ENCODE peak calls at places on chromosomes 2 and 18, in nine cellular contexts. R is uterus, O is body of pancreas, L is tibial nerve, B is prostate gland, D is HepG2, P is HCT116, K is right lobe of liver, Y is Peyer's patch. M is an unnamed sample.

GRCh38 chr18:52716926-52717325 is 376.9 kb downstream of the DCC start:
- DNase-seq in R (no peak), O (peak; percentile 52), L (no peak), B (no peak), D (peak; percentile 27), P (no peak), K (no peak), Y (no peak), M (no peak)

GRCh38 chr2:119794237-119794636 is 34.5 kb downstream of the PTPN4 start:
- DNase-seq in R (no peak), O (no peak), L (no peak), B (no peak), D (no peak), P (no peak), K (no peak), Y (no peak), M (peak; percentile 43)

GRCh38 chr2:44774826-44775492 is 166.5 kb upstream of the SIX3 start:
- DNase-seq in R (no peak), O (no peak), L (no peak), B (no peak), D (no peak), P (no peak), K (no peak), Y (no peak), M (no peak)

GRCh38 chr2:148493822-148494563 is 150.6 kb upstream of the EPC2 start:
- DNase-seq in R (no peak), O (no peak), L (no peak), B (no peak), D (no peak), P (no peak), K (no peak), Y (no peak), M (no peak)

GRCh38 chr2:204027105-204027504 is 90.5 kb downstream of the ICOS start:
- DNase-seq in R (no peak), O (no peak), L (no peak), B (no peak), D (no peak), P (no peak), K (no peak), Y (no peak), M (no peak)

GRCh38 chr2:102025016-102025491 is 33.3 kb downstream of the IL1R2 start:
- DNase-seq in R (no peak), O (no peak), L (no peak), B (no peak), D (peak; percentile 80), P (no peak), K (no peak), Y (no peak), M (no peak)

GRCh38 chr2:240502430-240503121 is 55.2 kb downstream of the ANKMY1 start:
- DNase-seq in R (no peak), O (no peak), L (no peak), B (no peak), D (no peak), P (no peak), K (no peak), Y (no peak), M (no peak)

GRCh38 chr2:157260403-157261198 is 3.1 kb downstream of the GALNT5 start:
- DNase-seq in R (no peak), O (no peak), L (no peak), B (no peak), D (no peak), P (no peak), K (no peak), Y (no peak), M (no peak)

GRCh38 chr2:28408764-28409599 is 16.3 kb downstream of the FOSL2 start:
- DNase-seq in R (peak; percentile 51), O (no peak), L (no peak), B (no peak), D (no peak), P (peak; percentile 84), K (no peak), Y (peak; percentile 56), M (no peak)

GRCh38 chr2:135952891-135953290 is 32.5 kb downstream of the DARS1 start:
- DNase-seq in R (no peak), O (no peak), L (no peak), B (no peak), D (no peak), P (no peak), K (no peak), Y (no peak), M (no peak)

GRCh38 chr18:59551902-59552635 is 145.2 kb downstream of the CCBE1 start:
- DNase-seq in R (no peak), O (no peak), L (no peak), B (no peak), D (no peak), P (no peak), K (no peak), Y (no peak), M (no peak)

GRCh38 chr2:54891901-54892300 is 158.3 kb downstream of the RTN4 start:
- DNase-seq in R (no peak), O (no peak), L (no peak), B (no peak), D (no peak), P (no peak), K (no peak), Y (no peak), M (no peak)

GRCh38 chr2:16791496-16791895 is 125.9 kb upstream of the CYRIA start:
- DNase-seq in R (no peak), O (no peak), L (no peak), B (no peak), D (no peak), P (no peak), K (no peak), Y (no peak), M (no peak)

GRCh38 chr2:176074919-176075425 is 8.8 kb downstream of the EVX2 start:
- DNase-seq in R (no peak), O (no peak), L (no peak), B (no peak), D (no peak), P (no peak), K (no peak), Y (no peak), M (no peak)

GRCh38 chr2:176072951-176073904 is 10.5 kb downstream of the EVX2 start:
- DNase-seq in R (no peak), O (no peak), L (no peak), B (no peak), D (no peak), P (no peak), K (no peak), Y (no peak), M (no peak)

GRCh38 chr2:176075476-176075875 is 8.3 kb downstream of the EVX2 start:
- DNase-seq in R (no peak), O (no peak), L (no peak), B (no peak), D (no peak), P (no peak), K (no peak), Y (no peak), M (no peak)

GRCh38 chr2:176071330-176072291 is 12.2 kb downstream of the EVX2 start:
- DNase-seq in R (no peak), O (no peak), L (no peak), B (no peak), D (no peak), P (no peak), K (no peak), Y (no peak), M (no peak)

GRCh38 chr2:176072292-176072669 is 11.5 kb downstream of the EVX2 start:
- DNase-seq in R (no peak), O (no peak), L (no peak), B (no peak), D (no peak), P (no peak), K (no peak), Y (no peak), M (no peak)
- H3K27me3 ChIP-seq in R (peaks cover 96% of the 10 kb centered on the region), O (peaks cover 58% of the 10 kb centered on the region), L (peaks cover 100% of the 10 kb centered on the region), B (peaks cover 11% of the 10 kb centered on the region), D (peaks cover 98% of the 10 kb centered on the region), P (no peaks in the 10 kb centered on the region), K (peaks cover 80% of the 10 kb centered on the region), Y (peaks cover 87% of the 10 kb centered on the region), M (peaks cover 86% of the 10 kb centered on the region)

DNA sequence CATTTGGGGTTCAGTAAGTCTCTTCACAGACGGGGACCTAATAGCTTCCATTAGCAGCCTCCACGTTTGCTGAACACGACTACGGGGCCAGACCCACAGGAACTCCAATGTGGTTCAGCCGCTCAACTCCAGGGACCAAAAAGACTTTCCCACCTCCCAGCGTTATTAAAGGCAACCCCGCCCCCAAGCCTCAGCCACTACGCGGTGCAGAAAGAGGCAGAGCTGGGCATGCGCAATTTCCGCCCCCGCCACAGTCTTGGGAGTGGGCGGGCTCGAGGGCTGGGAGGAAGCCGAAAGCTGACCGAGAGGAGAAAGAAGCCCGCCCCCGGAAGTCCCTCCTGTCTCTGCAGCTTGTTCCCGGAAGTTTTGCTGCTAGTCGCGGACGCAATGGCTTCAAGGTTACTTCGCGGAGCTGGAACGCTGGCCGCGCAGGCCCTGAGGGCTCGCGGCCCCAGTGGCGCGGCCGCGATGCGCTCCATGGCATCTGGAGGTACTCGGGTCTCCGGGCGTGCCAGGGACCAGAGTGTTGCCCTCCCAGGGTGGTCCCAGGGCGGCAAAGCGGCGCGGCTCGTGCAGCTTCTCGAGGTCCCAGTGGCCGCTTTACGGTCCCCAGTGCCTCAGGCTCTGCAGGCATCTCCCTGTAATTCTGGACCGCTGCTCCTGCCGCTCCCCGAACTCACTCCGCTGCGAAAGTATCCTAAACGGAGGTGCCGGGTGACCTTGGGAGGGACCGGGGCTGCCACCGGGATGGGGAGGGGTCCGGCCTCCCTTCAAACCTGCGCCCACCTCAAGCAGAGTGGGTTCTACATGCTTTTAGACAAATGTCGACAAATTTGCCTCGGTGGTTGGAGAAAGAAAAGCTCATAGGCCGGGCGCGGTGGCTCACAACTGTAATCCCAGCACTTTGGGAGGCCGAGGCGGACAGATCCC is at the start of gene COX5B:
- DNase-seq in R (peak; percentile 99), O (peak; percentile 99), L (peak; percentile 96), B (peak; percentile 99), D (peak; percentile 98), P (peak; percentile 87), K (peak; percentile 99), Y (peak; percentile 98), M (peak; percentile 99)
- TF ChIP-seq POLR2A in R (peak; percentile 76), O (peak; percentile 71), L (peak; percentile 69), B (peak; percentile 84), D (peak; percentile 95), P (peak; percentile 91), K (peak; percentile 89), Y (peak; percentile 88), M (peak; percentile 92)

DNA sequence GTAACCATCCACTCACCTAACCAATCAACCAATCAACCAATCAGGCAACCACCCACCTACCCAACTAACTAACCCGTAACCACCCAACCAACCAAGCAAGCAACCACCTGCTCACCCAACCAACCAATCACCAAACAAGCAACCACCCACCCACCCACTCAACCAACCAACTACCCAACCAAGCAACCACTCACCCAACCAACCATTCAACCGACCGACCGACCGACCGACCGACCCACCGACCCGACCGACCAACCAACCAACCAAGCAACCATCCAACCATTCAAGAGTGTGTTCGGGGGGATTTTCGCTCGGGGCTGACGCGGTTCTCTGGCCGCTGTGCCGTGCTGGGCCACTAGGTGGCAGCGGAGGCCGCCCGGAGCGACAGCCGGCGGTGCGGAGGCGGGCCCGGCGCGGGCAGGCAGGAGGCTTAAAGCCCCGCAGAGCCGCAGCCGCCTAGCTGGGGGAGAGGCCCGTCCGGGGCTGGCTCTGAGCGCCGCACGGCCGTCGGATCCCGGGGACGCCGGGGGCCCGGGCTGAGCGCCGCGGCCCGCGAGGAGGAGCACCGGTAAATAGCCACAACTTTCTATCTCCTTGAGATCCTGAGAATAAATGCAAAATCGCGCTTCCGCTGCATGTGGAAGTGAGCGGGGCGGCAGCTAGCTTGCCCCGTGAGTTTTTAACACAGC is at the start of gene MC5R:
- DNase-seq in R (no peak), O (peak; percentile 57), L (peak; percentile 38), B (peak; percentile 30), D (peak; percentile 23), P (no peak), K (peak; percentile 72), Y (peak; percentile 44), M (peak; percentile 88)
- H3K27me3 ChIP-seq in R (no peaks in the 10 kb centered on the region), O (no peaks in the 10 kb centered on the region), L (peaks cover 8% of the 10 kb centered on the region), B (no peaks in the 10 kb centered on the region), D (peaks cover 43% of the 10 kb centered on the region), P (peaks cover 21% of the 10 kb centered on the region), K (no peaks in the 10 kb centered on the region), Y (no peaks in the 10 kb centered on the region), M (peaks cover 8% of the 10 kb centered on the region)

GRCh38 chr18:5543854-5544389 is at the start of gene EPB41L3:
- DNase-seq in R (peak; percentile 38), O (peak; percentile 28), L (no peak), B (no peak), D (no peak), P (no peak), K (peak; percentile 60), Y (no peak), M (peak; percentile 68)
- TF ChIP-seq POLR2A in R (peak; percentile 33), O (no peak), L (no peak), B (peak; percentile 22), D (no peak), P (no peak), K (peak; percentile 50), Y (no peak), M (no peak)